ENCODE peak calls at places on chromosomes 12 and 14, in four cellular contexts. One of them, this sample, is unnamed.

GRCh38 chr12:92690601-92691000 is 12.2 kb upstream of the PLEKHG7 start:
- DNase-seq in HCT116: no peak
- DNase-seq in K562: no peak
- DNase-seq in HepG2: no peak
- DNase-seq in this sample: no peak

GRCh38 chr12:6372403-6373003 is 2.9 kb downstream of the SCNN1A start:
- DNase-seq in K562: no peak
- DNase-seq in HepG2: peak
- DNase-seq in HCT116: peak
- DNase-seq in this sample: peak

GRCh38 chr12:94740601-94741362 is 90.4 kb upstream of the TMCC3 start:
- DNase-seq in HCT116: no peak
- DNase-seq in K562: no peak
- DNase-seq in HepG2: no peak
- DNase-seq in this sample: no peak

GRCh38 chr14:31090872-31091764 is 64.9 kb upstream of the STRN3 start:
- DNase-seq in HepG2: peak
- DNase-seq in HCT116: no peak
- DNase-seq in K562: no peak
- DNase-seq in this sample: no peak

GRCh38 chr14:73783107-73783727 is 68.4 kb upstream of the PTGR2 start:
- DNase-seq in HepG2: peak
- DNase-seq in HCT116: no peak
- DNase-seq in K562: no peak
- DNase-seq in this sample: no peak

GRCh38 chr14:25150934-25151790 is 101.2 kb upstream of the STXBP6 start:
- DNase-seq in HepG2: peak
- DNase-seq in K562: peak
- DNase-seq in HCT116: peak
- DNase-seq in this sample: peak

GRCh38 chr12:86261142-86261541 is 5.0 kb upstream of the MGAT4C start:
- DNase-seq in K562: no peak
- DNase-seq in HepG2: no peak
- DNase-seq in HCT116: no peak
- DNase-seq in this sample: no peak

GRCh38 chr12:3200779-3201738 is 123.9 kb downstream of the TSPAN9 start:
- DNase-seq in HepG2: no peak
- DNase-seq in K562: no peak
- DNase-seq in HCT116: no peak
- DNase-seq in this sample: no peak

GRCh38 chr12:68097386-68097785 is 62.2 kb downstream of the IFNG start:
- DNase-seq in HCT116: no peak
- DNase-seq in K562: no peak
- DNase-seq in HepG2: no peak
- DNase-seq in this sample: no peak

GRCh38 chr12:29067430-29067829 is 81.6 kb upstream of the FAR2 start:
- DNase-seq in HepG2: no peak
- DNase-seq in K562: no peak
- DNase-seq in HCT116: no peak
- DNase-seq in this sample: no peak

GRCh38 chr14:23095196-23096108 is at the start of gene C14orf119:
- DNase-seq in HCT116: peak
- DNase-seq in HepG2: peak
- DNase-seq in K562: peak
- DNase-seq in this sample: peak

GRCh38 chr14:92121670-92122350 is at the start of the genes CPSF2 and NDUFB1:
- DNase-seq in K562: peak
- DNase-seq in HepG2: peak
- DNase-seq in HCT116: peak
- DNase-seq in this sample: peak

GRCh38 chr12:271165-271564 is 8.5 kb upstream of the SLC6A13 start:
- DNase-seq in HCT116: no peak
- DNase-seq in HepG2: no peak
- DNase-seq in K562: no peak
- DNase-seq in this sample: no peak

GRCh38 chr14:105859717-105860614 is 333.6 kb downstream of the TMEM121 start:
- DNase-seq in K562: no peak
- DNase-seq in HepG2: no peak
- DNase-seq in HCT116: no peak
- DNase-seq in this sample: no peak

GRCh38 chr14:62792578-62792977 is 252.7 kb downstream of the KCNH5 start:
- DNase-seq in HCT116: no peak
- DNase-seq in K562: no peak
- DNase-seq in HepG2: no peak
- DNase-seq in this sample: no peak

GRCh38 chr12:54357802-54358619 is 6.3 kb downstream of the GPR84 start:
- DNase-seq in K562: peak
- DNase-seq in HCT116: no peak
- DNase-seq in HepG2: no peak
- DNase-seq in this sample: no peak

GRCh38 chr14:68814376-68815287 is 21.8 kb upstream of the ZFP36L1 start:
- DNase-seq in HCT116: no peak
- DNase-seq in K562: no peak
- DNase-seq in HepG2: peak
- DNase-seq in this sample: no peak

GRCh38 chr14:68811161-68811560 is 18.3 kb upstream of the ZFP36L1 start:
- DNase-seq in HepG2: no peak
- DNase-seq in HCT116: no peak
- DNase-seq in K562: no peak
- DNase-seq in this sample: no peak

GRCh38 chr14:68815288-68816182 is 22.7 kb upstream of the ZFP36L1 start:
- DNase-seq in K562: no peak
- DNase-seq in HCT116: no peak
- DNase-seq in HepG2: no peak
- DNase-seq in this sample: no peak

GRCh38 chr14:68810173-68811153 is 17.6 kb upstream of the ZFP36L1 start:
- DNase-seq in K562: no peak
- DNase-seq in HepG2: no peak
- DNase-seq in HCT116: no peak
- DNase-seq in this sample: no peak

DNA sequence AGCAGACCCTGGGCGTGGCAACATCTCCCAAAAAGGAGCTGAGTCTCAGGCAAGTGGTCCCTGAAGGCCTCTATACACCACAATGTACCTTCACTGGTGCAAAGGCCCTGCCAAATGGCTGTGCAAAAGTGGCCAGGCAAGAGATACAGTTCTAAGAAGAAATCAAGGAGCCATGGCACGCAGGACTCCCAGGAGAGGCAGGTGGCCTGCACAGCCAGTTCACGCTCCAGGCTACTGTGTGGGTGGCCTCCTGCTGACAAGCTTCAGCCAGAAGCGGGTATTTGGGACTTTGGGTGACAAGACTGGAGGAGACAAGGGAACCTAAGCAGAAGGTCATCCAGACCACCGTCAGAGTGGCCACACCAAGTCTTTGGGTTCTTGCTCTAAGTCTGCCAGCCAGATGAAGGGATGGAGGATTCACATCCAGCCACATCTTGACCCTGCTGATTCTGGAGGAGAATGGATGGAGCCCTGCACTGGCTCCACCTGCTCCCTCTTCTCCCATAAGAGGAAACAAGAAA is 20.5 kb upstream of the ZFP36L1 start:
- DNase-seq in K562: no peak
- DNase-seq in HepG2: no peak
- DNase-seq in HCT116: no peak
- DNase-seq in this sample: no peak
- TF ChIP-seq TCF7L2 in K562: no peak
- TF ChIP-seq TCF7L2 in HepG2: no peak
- TF ChIP-seq TCF7L2 in HCT116: no peak
- TF ChIP-seq TCF7L2 in this sample: no peak

DNA sequence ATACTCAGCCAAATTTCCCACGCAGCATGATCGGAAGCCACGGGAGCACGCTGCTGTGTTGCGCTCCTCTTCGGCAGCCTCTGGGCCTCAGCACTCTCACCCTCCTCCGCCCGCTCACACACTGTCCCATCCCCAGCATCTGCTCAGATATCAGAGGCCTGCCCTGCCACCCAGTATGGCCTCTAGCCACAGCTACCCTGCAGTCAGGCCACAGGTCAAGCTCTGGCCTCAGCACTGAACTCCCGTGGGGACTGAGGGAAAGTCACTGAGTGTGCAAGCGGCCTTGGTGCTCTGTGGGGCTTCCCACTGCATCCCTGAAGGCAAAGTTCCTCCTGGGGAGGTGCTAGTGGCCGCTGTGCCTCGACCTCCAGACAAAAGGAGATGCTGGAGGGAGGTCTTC is 2.0 kb downstream of the KRT77 start:
- DNase-seq in K562: no peak
- DNase-seq in HepG2: no peak
- DNase-seq in HCT116: no peak
- DNase-seq in this sample: no peak
- H3K27ac ChIP-seq in K562: no peak
- H3K27ac ChIP-seq in HepG2: no peak
- H3K27ac ChIP-seq in HCT116: no peak
- H3K27ac ChIP-seq in this sample: no peak

GRCh38 chr12:106433055-106433454 is 75.5 kb downstream of the POLR3B start:
- DNase-seq in K562: no peak
- DNase-seq in HCT116: no peak
- DNase-seq in HepG2: no peak
- DNase-seq in this sample: no peak
- TF ChIP-seq TCF7L2 in K562: no peak
- TF ChIP-seq TCF7L2 in HCT116: no peak
- TF ChIP-seq TCF7L2 in HepG2: no peak
- TF ChIP-seq TCF7L2 in this sample: no peak

GRCh38 chr14:68664225-68664681 is 128.6 kb downstream of the ZFP36L1 start:
- DNase-seq in HCT116: no peak
- DNase-seq in HepG2: no peak
- DNase-seq in K562: no peak
- DNase-seq in this sample: no peak

GRCh38 chr14:68666206-68666730 is 126.6 kb downstream of the ZFP36L1 start:
- DNase-seq in K562: no peak
- DNase-seq in HepG2: no peak
- DNase-seq in HCT116: no peak
- DNase-seq in this sample: no peak

GRCh38 chr14:68665116-68665515 is 127.8 kb downstream of the ZFP36L1 start:
- DNase-seq in HepG2: no peak
- DNase-seq in HCT116: no peak
- DNase-seq in K562: no peak
- DNase-seq in this sample: no peak

GRCh38 chr14:68666899-68667298 is 126.0 kb downstream of the ZFP36L1 start:
- DNase-seq in HepG2: no peak
- DNase-seq in K562: no peak
- DNase-seq in HCT116: no peak
- DNase-seq in this sample: no peak

GRCh38 chr14:68665792-68666195 is 127.1 kb downstream of the ZFP36L1 start:
- DNase-seq in K562: no peak
- DNase-seq in HCT116: no peak
- DNase-seq in HepG2: peak
- DNase-seq in this sample: no peak
- H3K27ac ChIP-seq in K562: no peak
- H3K27ac ChIP-seq in HCT116: no peak
- H3K27ac ChIP-seq in HepG2: no peak
- H3K27ac ChIP-seq in this sample: no peak